ENCODE peak calls at places on chromosomes 3 and 15, in five cellular contexts. D is A549, S is H1, R is K562, M is HepG2. O is an unnamed sample.

GRCh38 chr3:23667536-23668429 is 138.0 kb upstream of the UBE2E1 start:
- DNase-seq in D (no peak), R (no peak), M (no peak), S (no peak), O (peak)

GRCh38 chr3:17074559-17074958 is 189.8 kb downstream of the PLCL2 start:
- DNase-seq in S (no peak), D (no peak), R (no peak), M (no peak), O (no peak)

GRCh38 chr15:51382787-51383186 is 41.3 kb downstream of the GLDN start:
- DNase-seq in M (peak), D (peak), R (peak), S (peak), O (peak)

GRCh38 chr3:194397757-194398312 is 1.2 kb downstream of the GP5 start:
- DNase-seq in S (no peak), D (no peak), R (no peak), M (no peak), O (no peak)

GRCh38 chr15:47705601-47706000 is 11.7 kb upstream of the SEMA6D start:
- DNase-seq in D (no peak), M (no peak), R (no peak), S (no peak), O (no peak)

GRCh38 chr3:115688408-115688807 is 65.1 kb downstream of the GAP43 start:
- DNase-seq in D (no peak), R (no peak), M (no peak), S (no peak), O (no peak)

GRCh38 chr3:29079358-29079757 is 201.5 kb upstream of the RBMS3 start:
- DNase-seq in D (no peak), S (no peak), R (no peak), M (no peak), O (no peak)

GRCh38 chr15:39427705-39428104 is 153.2 kb upstream of the THBS1 start:
- DNase-seq in M (peak), D (no peak), S (no peak), R (peak), O (no peak)

GRCh38 chr15:34655198-34655770 is 71.8 kb upstream of the GOLGA8B start:
- DNase-seq in D (no peak), M (no peak), S (no peak), R (peak), O (no peak)

GRCh38 chr15:70212288-70212962 is 114.7 kb upstream of the TLE3 start:
- DNase-seq in D (no peak), M (no peak), S (no peak), R (no peak), O (no peak)

GRCh38 chr3:127767126-127767525 is 55.2 kb downstream of the MGLL start:
- DNase-seq in R (no peak), D (no peak), S (no peak), M (peak), O (no peak)

GRCh38 chr3:137944593-137944992 is 65.4 kb upstream of the CLDN18 start:
- DNase-seq in R (no peak), M (no peak), S (no peak), D (no peak), O (no peak)

GRCh38 chr3:122985539-122985938 is 42.0 kb downstream of the SEMA5B start:
- DNase-seq in R (no peak), M (no peak), D (no peak), S (no peak), O (no peak)

GRCh38 chr3:122978569-122978968 is 49.0 kb downstream of the SEMA5B start:
- DNase-seq in D (no peak), R (no peak), M (no peak), S (no peak), O (no peak)

GRCh38 chr3:122984007-122984406 is 43.6 kb downstream of the SEMA5B start:
- DNase-seq in D (no peak), S (peak), R (no peak), M (no peak), O (no peak)

GRCh38 chr3:122984650-122985049 is 42.9 kb downstream of the SEMA5B start:
- DNase-seq in R (no peak), D (no peak), M (no peak), S (no peak), O (no peak)

GRCh38 chr3:122982202-122983185 is 45.1 kb downstream of the SEMA5B start:
- DNase-seq in R (no peak), D (no peak), S (no peak), M (peak), O (no peak)
- TF ChIP-seq MAFK in R (no peak), D (no peak), S (no peak), M (no peak), O (no peak)

GRCh38 chr15:79769933-79770332 is 126.9 kb downstream of the MTHFS start:
- DNase-seq in M (no peak), D (no peak), S (no peak), R (no peak), O (no peak)

GRCh38 chr15:79769081-79769481 is 127.7 kb downstream of the MTHFS start:
- DNase-seq in D (peak), R (no peak), S (no peak), M (peak), O (no peak)
- TF ChIP-seq MAFK in D (peak), R (no peak), S (no peak), M (no peak), O (no peak)

DNA sequence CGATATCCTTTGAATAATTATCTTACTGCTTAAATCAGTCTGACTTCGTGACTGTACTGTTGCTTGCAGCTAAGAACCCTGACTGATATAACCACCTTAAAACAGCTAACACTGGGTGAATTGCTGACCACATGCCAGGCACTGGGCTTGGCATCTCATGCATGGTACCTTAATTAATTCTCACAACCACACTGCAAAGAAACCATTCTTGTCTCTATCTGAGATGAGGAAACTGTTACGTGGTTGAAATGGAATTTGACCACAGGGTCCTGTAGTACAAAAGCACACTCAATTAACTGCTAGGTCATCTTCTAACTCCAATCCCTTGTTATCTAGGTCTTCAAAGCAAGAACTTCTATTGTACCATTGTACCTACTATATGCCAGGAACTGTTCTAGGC is 92.7 kb upstream of the PRICKLE2 start:
- DNase-seq in R (no peak), S (no peak), M (no peak), D (no peak), O (no peak)
- TF ChIP-seq MAFK in R (no peak), S (no peak), M (no peak), D (no peak), O (no peak)

GRCh38 chr15:41849204-41849603 is 10.6 kb downstream of the PLA2G4B start:
- DNase-seq in R (no peak), M (no peak), S (no peak), D (no peak), O (no peak)
- TF ChIP-seq MAFK in R (no peak), M (no peak), S (no peak), D (no peak), O (no peak)

DNA sequence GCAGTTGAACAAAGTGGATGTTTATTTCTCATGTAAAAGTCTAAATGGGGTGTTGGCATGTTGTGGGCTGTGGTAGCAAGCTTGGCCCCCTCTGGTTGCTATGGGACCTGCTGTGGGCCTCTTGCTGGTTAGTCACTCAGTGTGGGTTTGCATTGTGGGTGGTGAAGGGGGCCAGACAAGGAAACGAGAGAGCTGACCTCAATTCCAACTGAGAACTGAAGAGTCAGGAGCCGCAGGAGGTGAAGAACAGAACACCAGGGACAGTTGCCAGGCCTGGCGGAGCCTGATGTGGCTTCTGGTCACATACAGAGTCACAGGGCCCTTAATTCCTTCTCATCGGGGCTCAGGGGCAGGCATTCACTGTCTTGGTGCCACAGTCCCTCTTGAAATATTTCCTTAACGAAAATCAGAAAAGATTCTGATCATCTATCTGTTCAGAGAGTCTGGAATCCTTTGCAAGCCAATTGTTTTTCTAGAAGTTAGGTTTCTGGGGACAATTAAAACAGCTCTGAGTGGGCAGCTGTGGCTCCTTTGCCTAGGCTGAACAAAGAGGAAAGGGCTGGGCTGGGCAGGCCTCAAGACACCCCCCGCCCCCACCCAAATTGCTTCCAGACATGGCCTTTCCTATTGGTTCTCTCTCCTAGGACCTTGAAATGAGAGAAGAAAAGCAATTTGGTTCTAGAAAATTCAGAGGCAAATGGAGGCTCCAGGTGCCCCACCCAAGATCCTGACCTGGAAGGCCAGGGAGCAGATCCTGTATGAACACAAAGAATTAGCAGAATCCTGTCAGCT is 2.1 kb upstream of the ADPGK start:
- DNase-seq in D (no peak), R (no peak), S (no peak), M (no peak), O (peak)
- TF ChIP-seq MAFK in D (no peak), R (no peak), S (no peak), M (no peak), O (no peak)

GRCh38 chr3:52784931-52785590 is 7.7 kb downstream of the ITIH1 start:
- DNase-seq in D (no peak), M (no peak), R (no peak), S (no peak), O (no peak)

GRCh38 chr3:52784021-52784621 is 6.7 kb downstream of the ITIH1 start:
- DNase-seq in S (no peak), R (no peak), D (no peak), M (no peak), O (no peak)

GRCh38 chr3:52782412-52783210 is 5.2 kb downstream of the ITIH1 start:
- DNase-seq in M (no peak), D (no peak), S (no peak), R (no peak), O (no peak)

GRCh38 chr3:52781741-52782140 is 4.3 kb downstream of the ITIH1 start:
- DNase-seq in M (no peak), D (no peak), R (no peak), S (no peak), O (no peak)

GRCh38 chr3:52783211-52783555 is 5.8 kb downstream of the ITIH1 start:
- DNase-seq in S (no peak), R (no peak), D (no peak), M (no peak), O (no peak)
- TF ChIP-seq MAFK in S (no peak), R (no peak), D (no peak), M (no peak), O (no peak)

GRCh38 chr3:62570888-62571287 is 197.5 kb upstream of the FEZF2 start:
- DNase-seq in D (no peak), R (no peak), S (no peak), M (no peak), O (no peak)

GRCh38 chr3:62569609-62570008 is 196.3 kb upstream of the FEZF2 start:
- DNase-seq in S (no peak), D (no peak), M (no peak), R (no peak), O (no peak)

GRCh38 chr3:62566022-62566557 is 192.7 kb upstream of the FEZF2 start:
- DNase-seq in R (no peak), S (no peak), D (no peak), M (no peak), O (no peak)

GRCh38 chr3:62571916-62572315 is 198.6 kb upstream of the FEZF2 start:
- DNase-seq in M (no peak), D (no peak), R (no peak), S (no peak), O (no peak)

GRCh38 chr3:62567097-62568021 is 194.0 kb upstream of the FEZF2 start:
- DNase-seq in S (no peak), R (no peak), M (peak), D (no peak), O (peak)
- TF ChIP-seq MAFK in S (no peak), R (no peak), M (no peak), D (no peak), O (no peak)

GRCh38 chr15:32856753-32857152 is 138.9 kb downstream of the GREM1 start:
- DNase-seq in R (no peak), M (no peak), D (no peak), S (no peak), O (peak)

GRCh38 chr15:32857732-32858131 is 139.9 kb downstream of the GREM1 start:
- DNase-seq in M (no peak), R (no peak), S (no peak), D (no peak), O (no peak)

GRCh38 chr15:32852771-32853170 is 135.0 kb downstream of the GREM1 start:
- DNase-seq in S (no peak), D (peak), M (peak), R (no peak), O (no peak)

GRCh38 chr15:32853667-32854066 is 135.9 kb downstream of the GREM1 start:
- DNase-seq in M (no peak), R (no peak), D (no peak), S (no peak), O (no peak)

DNA sequence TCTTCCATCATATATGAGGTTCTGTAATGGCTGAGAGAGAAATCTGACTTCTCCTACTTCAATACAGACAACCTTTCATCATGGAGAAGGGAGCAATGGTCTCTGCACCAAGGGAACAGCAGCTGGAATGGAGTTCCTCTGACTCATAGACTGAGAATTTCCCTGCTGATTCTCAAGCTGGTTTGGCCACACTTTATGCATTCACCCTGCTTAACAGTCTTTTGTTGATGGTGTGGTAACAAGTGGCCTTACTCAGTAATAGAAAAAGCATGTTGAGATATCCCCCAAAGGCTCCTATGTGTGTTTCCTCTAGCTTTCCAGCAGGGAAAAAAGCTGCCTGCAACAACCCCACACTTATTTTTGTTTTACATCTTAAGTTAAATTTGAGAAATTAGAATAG is 138.1 kb downstream of the GREM1 start:
- DNase-seq in R (no peak), M (peak), S (no peak), D (peak), O (peak)
- TF ChIP-seq MAFK in R (no peak), M (no peak), S (no peak), D (peak), O (peak)

GRCh38 chr3:18477620-18478019 is 52.5 kb upstream of the SATB1 start:
- DNase-seq in M (no peak), D (no peak), R (no peak), S (no peak), O (no peak)

GRCh38 chr3:18481946-18482548 is 56.9 kb upstream of the SATB1 start:
- DNase-seq in R (no peak), D (no peak), M (no peak), S (no peak), O (no peak)
- TF ChIP-seq MAFK in R (no peak), D (no peak), M (no peak), S (no peak), O (no peak)

O was measured in IMR-90.